ENCODE peak calls at places on chromosomes 16 and 17, in four cellular contexts. One of them, this sample, is unnamed.
A peak's percentile ranks its signal among the peaks of the same experiment; 100 is the strongest.

GRCh38 chr16:31105677-31106213 is 2.4 kb upstream of the BCKDK start:
- DNase-seq in GM12878: no peak
- DNase-seq in hepatocyte: peak; percentile 83
- DNase-seq in fibroblast of lung: peak; percentile 46
- DNase-seq in this sample: peak; percentile 50

GRCh38 chr16:2817496-2818277 is 650 bp downstream of the PRSS21 start:
- DNase-seq in GM12878: no peak
- DNase-seq in hepatocyte: no peak
- DNase-seq in fibroblast of lung: no peak
- DNase-seq in this sample: no peak

GRCh38 chr16:89392881-89393730 is 97.3 kb downstream of the ANKRD11 start:
- DNase-seq in GM12878: no peak
- DNase-seq in hepatocyte: no peak
- DNase-seq in fibroblast of lung: no peak
- DNase-seq in this sample: no peak

GRCh38 chr17:18859256-18859655 is 1.3 kb downstream of the PRPSAP2 start:
- DNase-seq in GM12878: no peak
- DNase-seq in hepatocyte: peak; percentile 28
- DNase-seq in fibroblast of lung: peak; percentile 43
- DNase-seq in this sample: no peak

GRCh38 chr17:7883781-7884386 is 4.7 kb upstream of the CHD3 start:
- DNase-seq in GM12878: no peak
- DNase-seq in hepatocyte: peak; percentile 52
- DNase-seq in fibroblast of lung: peak; percentile 57
- DNase-seq in this sample: no peak

GRCh38 chr17:76446449-76447231 is 6.3 kb downstream of the UBE2O start:
- DNase-seq in GM12878: no peak
- DNase-seq in hepatocyte: peak; percentile 73
- DNase-seq in fibroblast of lung: peak; percentile 79
- DNase-seq in this sample: no peak

GRCh38 chr17:4587195-4587594 is 2.9 kb downstream of the SMTNL2 start:
- DNase-seq in GM12878: no peak
- DNase-seq in hepatocyte: no peak
- DNase-seq in fibroblast of lung: no peak
- DNase-seq in this sample: no peak

GRCh38 chr16:21952040-21952792 is 945 bp upstream of the UQCRC2 start:
- DNase-seq in GM12878: peak; percentile 51
- DNase-seq in hepatocyte: peak; percentile 89
- DNase-seq in fibroblast of lung: peak; percentile 67
- DNase-seq in this sample: peak; percentile 41

GRCh38 chr16:12142157-12142556 is 165.6 kb downstream of the SNX29 start:
- DNase-seq in GM12878: no peak
- DNase-seq in hepatocyte: no peak
- DNase-seq in fibroblast of lung: no peak
- DNase-seq in this sample: no peak

GRCh38 chr16:12145918-12146317 is 169.4 kb downstream of the SNX29 start:
- DNase-seq in GM12878: no peak
- DNase-seq in hepatocyte: no peak
- DNase-seq in fibroblast of lung: no peak
- DNase-seq in this sample: no peak

GRCh38 chr16:12143776-12144175 is 167.2 kb downstream of the SNX29 start:
- DNase-seq in GM12878: no peak
- DNase-seq in hepatocyte: no peak
- DNase-seq in fibroblast of lung: no peak
- DNase-seq in this sample: no peak

GRCh38 chr16:12146966-12147365 is 170.4 kb downstream of the SNX29 start:
- DNase-seq in GM12878: no peak
- DNase-seq in hepatocyte: no peak
- DNase-seq in fibroblast of lung: no peak
- DNase-seq in this sample: no peak

DNA sequence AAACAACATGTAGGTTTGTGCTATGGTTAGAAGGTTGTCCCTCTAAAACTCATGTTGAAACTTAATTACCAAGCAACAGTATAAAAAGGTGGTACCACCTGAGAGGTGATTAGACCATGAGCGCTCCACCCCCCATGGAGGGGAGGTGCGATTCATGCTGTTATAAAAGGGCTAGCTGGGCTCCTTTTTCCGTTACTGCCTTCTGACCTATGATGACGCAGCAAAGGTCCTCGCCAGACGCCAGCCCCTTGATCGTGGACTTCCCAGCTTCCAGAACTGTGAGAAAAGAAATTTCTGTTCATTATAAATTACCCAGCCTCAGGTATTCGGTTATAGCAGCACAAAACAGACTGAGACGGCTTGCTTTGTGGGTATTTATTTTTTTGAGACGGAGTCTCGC is 167.8 kb downstream of the SNX29 start:
- DNase-seq in GM12878: no peak
- DNase-seq in hepatocyte: no peak
- DNase-seq in fibroblast of lung: no peak
- DNase-seq in this sample: no peak
- H3K4me3 ChIP-seq in GM12878: no peak overlapping the region
- H3K4me3 ChIP-seq in hepatocyte: no peak overlapping the region
- H3K4me3 ChIP-seq in fibroblast of lung: no peak overlapping the region
- H3K4me3 ChIP-seq in this sample: no peak overlapping the region

GRCh38 chr16:81143921-81144471 is 47.8 kb upstream of the GCSH start:
- DNase-seq in GM12878: no peak
- DNase-seq in hepatocyte: peak; percentile 39
- DNase-seq in fibroblast of lung: no peak
- DNase-seq in this sample: no peak

GRCh38 chr16:81149614-81150013 is 53.4 kb upstream of the GCSH start:
- DNase-seq in GM12878: no peak
- DNase-seq in hepatocyte: peak; percentile 2
- DNase-seq in fibroblast of lung: no peak
- DNase-seq in this sample: no peak

GRCh38 chr16:81151648-81152047 is 55.5 kb upstream of the GCSH start:
- DNase-seq in GM12878: no peak
- DNase-seq in hepatocyte: no peak
- DNase-seq in fibroblast of lung: no peak
- DNase-seq in this sample: no peak

GRCh38 chr16:81142864-81143263 is 46.7 kb upstream of the GCSH start:
- DNase-seq in GM12878: no peak
- DNase-seq in hepatocyte: no peak
- DNase-seq in fibroblast of lung: no peak
- DNase-seq in this sample: no peak

DNA sequence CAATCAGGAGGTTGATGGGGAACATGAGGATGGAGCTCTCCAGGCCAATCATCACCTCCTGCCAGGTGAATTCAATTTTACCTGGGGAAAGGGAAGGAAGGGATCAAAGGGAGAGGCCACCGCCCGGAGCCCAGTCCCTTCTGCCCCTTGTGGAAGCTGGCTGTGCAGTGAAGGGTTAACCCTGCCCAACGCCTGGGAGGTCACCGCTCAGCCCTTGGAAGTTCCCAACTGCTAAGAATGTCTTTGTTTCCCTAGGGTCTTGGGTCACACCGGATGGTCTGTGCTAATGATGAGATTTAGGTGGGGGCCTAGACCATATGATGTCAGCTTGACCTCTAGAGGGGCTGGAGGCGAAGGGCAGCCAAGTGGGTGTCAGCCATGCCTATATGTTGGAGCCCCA is 52.1 kb upstream of the GCSH start:
- DNase-seq in GM12878: no peak
- DNase-seq in hepatocyte: no peak
- DNase-seq in fibroblast of lung: no peak
- DNase-seq in this sample: no peak
- H3K4me1 ChIP-seq in GM12878: no peaks in the 10 kb centered on the region
- H3K4me1 ChIP-seq in hepatocyte: no peaks in the 10 kb centered on the region
- H3K4me1 ChIP-seq in fibroblast of lung: no peaks in the 10 kb centered on the region
- H3K4me1 ChIP-seq in this sample: no peaks in the 10 kb centered on the region

DNA sequence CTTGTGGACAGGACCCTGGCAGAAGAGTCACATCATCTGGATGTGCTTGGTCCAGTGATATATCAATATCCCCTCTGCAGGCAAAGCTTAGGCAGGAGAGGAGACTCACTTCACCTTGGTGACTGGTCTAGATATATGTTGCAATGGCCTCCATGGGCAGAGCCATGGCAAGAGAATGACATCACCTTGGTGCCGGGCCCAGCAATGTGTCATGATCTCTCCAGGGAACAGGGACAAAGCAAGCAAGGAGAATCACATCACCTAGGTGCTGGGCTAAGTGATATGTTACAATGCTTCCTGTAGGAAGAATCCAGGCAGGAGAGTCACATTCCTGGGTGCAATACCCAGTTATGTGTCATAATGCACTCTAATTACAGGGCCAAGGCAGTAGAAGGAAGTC is 2106.2 kb downstream of the TP53TG3F start:
- DNase-seq in GM12878: no peak
- DNase-seq in hepatocyte: no peak
- DNase-seq in fibroblast of lung: no peak
- DNase-seq in this sample: no peak
- H3K4me3 ChIP-seq in GM12878: no peak overlapping the region
- H3K4me3 ChIP-seq in hepatocyte: no peak overlapping the region
- H3K4me3 ChIP-seq in fibroblast of lung: no peak overlapping the region
- H3K4me3 ChIP-seq in this sample: no peak overlapping the region

GRCh38 chr16:48620445-48620844 is 10.5 kb upstream of the N4BP1 start:
- DNase-seq in GM12878: no peak
- DNase-seq in hepatocyte: no peak
- DNase-seq in fibroblast of lung: no peak
- DNase-seq in this sample: no peak
- H3K4me1 ChIP-seq in GM12878: peaks cover 11% of the 10 kb centered on the region
- H3K4me1 ChIP-seq in hepatocyte: peaks cover 6% of the 10 kb centered on the region
- H3K4me1 ChIP-seq in fibroblast of lung: peaks cover 2% of the 10 kb centered on the region
- H3K4me1 ChIP-seq in this sample: peaks cover 2% of the 10 kb centered on the region